ENCODE peak calls at places on chromosomes 6 and 20, in eight cellular contexts. V is HCT116, R is GM23338, A is Panc1, I is HepG2, T is HL-60, W is K562, E is SK-N-SH. B is an unnamed sample.

GRCh38 chr6:130520235-130520634 is 154.4 kb downstream of the TMEM200A start:
- DNase-seq in W (no peak), V (no peak), E (no peak), T (no peak), A (no peak), I (no peak), R (no peak), B (no peak)

GRCh38 chr6:45756611-45757010 is 259.0 kb downstream of the CLIC5 start:
- DNase-seq in A (no peak), R (no peak), T (no peak), V (no peak), W (no peak), I (no peak), E (no peak), B (no peak)

GRCh38 chr6:25085761-25086160 is 150.0 kb upstream of the RIPOR2 start:
- DNase-seq in I (no peak), W (no peak), A (no peak), E (no peak), R (no peak), V (no peak), T (peak), B (no peak)

GRCh38 chr6:26250806-26251075 is 114.3 kb upstream of the BTN3A2 start:
- DNase-seq in V (no peak), W (no peak), I (no peak), T (no peak), R (no peak), A (no peak), E (no peak), B (no peak)

GRCh38 chr20:50815162-50815989 is 20.5 kb downstream of the BCAS4 start:
- DNase-seq in I (no peak), V (no peak), W (no peak), R (no peak), T (no peak), A (no peak), E (no peak), B (no peak)

GRCh38 chr6:168417660-168418059 is 23.3 kb upstream of the SMOC2 start:
- DNase-seq in V (no peak), I (no peak), E (no peak), R (no peak), W (no peak), A (no peak), T (no peak), B (no peak)

GRCh38 chr6:107578642-107579332 is 88.9 kb downstream of the SOBP start:
- DNase-seq in E (peak), T (no peak), R (peak), V (no peak), W (no peak), A (no peak), I (no peak), B (no peak)

GRCh38 chr20:13141541-13141940 is 79.5 kb upstream of the ISM1 start:
- DNase-seq in R (no peak), I (no peak), E (peak), A (no peak), V (no peak), W (no peak), T (no peak), B (no peak)

GRCh38 chr20:61647741-61648140 is 395.7 kb downstream of the CDH4 start:
- DNase-seq in I (no peak), A (no peak), R (no peak), E (no peak), T (no peak), W (no peak), V (no peak), B (no peak)

GRCh38 chr6:17018425-17018824 is 83.4 kb upstream of the STMND1 start:
- DNase-seq in I (no peak), V (no peak), A (no peak), R (no peak), T (no peak), W (no peak), E (no peak), B (no peak)

GRCh38 chr6:107667790-107668189 is 156.3 kb downstream of the SCML4 start:
- DNase-seq in W (no peak), A (no peak), E (no peak), V (no peak), R (no peak), T (no peak), I (no peak), B (no peak)

GRCh38 chr6:161963634-161964244 is 689.9 kb upstream of the AGPAT4 start:
- DNase-seq in A (no peak), E (no peak), W (no peak), I (no peak), R (peak), V (no peak), T (no peak), B (no peak)

GRCh38 chr20:51953731-51954340 is 151.5 kb upstream of the SALL4 start:
- DNase-seq in I (no peak), A (no peak), W (no peak), V (no peak), R (no peak), E (no peak), T (no peak), B (no peak)

GRCh38 chr6:78614961-78615360 is 252.4 kb upstream of the IRAK1BP1 start:
- DNase-seq in T (no peak), A (no peak), R (no peak), I (no peak), E (no peak), W (no peak), V (no peak), B (no peak)

GRCh38 chr20:24111858-24112257 is 123.3 kb upstream of the GGTLC1 start:
- DNase-seq in W (no peak), T (no peak), R (no peak), V (no peak), E (no peak), I (no peak), A (no peak), B (no peak)

GRCh38 chr6:121055572-121056163 is 278.6 kb downstream of the TBC1D32 start:
- DNase-seq in E (peak), T (peak), I (peak), W (peak), V (peak), R (peak), A (peak), B (peak)

GRCh38 chr20:39853664-39854063 is 835.4 kb downstream of the MAFB start:
- DNase-seq in V (no peak), I (no peak), W (no peak), E (no peak), T (no peak), R (peak), A (no peak), B (no peak)

GRCh38 chr6:4135665-4136353 is 434 bp upstream of the ECI2 start:
- DNase-seq in R (peak), A (no peak), I (peak), E (peak), W (peak), T (peak), V (peak), B (peak)

GRCh38 chr20:6562111-6562510 is 205.4 kb upstream of the BMP2 start:
- DNase-seq in T (no peak), A (peak), W (no peak), V (no peak), E (no peak), R (no peak), I (no peak), B (no peak)
- TF ChIP-seq REST in T (no peak), A (no peak), W (no peak), V (no peak), E (no peak), R (no peak), I (no peak), B (no peak)

GRCh38 chr6:122839477-122839876 is 50.4 kb downstream of the SMPDL3A start:
- DNase-seq in A (peak), R (peak), V (peak), I (peak), T (peak), E (peak), W (peak), B (peak)

GRCh38 chr6:122833229-122833556 is 44.1 kb downstream of the SMPDL3A start:
- DNase-seq in R (peak), W (no peak), V (no peak), I (no peak), E (no peak), T (no peak), A (no peak), B (no peak)

GRCh38 chr6:122839906-122840305 is 50.8 kb downstream of the SMPDL3A start:
- DNase-seq in T (no peak), E (no peak), I (no peak), R (no peak), V (no peak), W (no peak), A (no peak), B (no peak)

GRCh38 chr6:122832515-122833228 is 43.6 kb downstream of the SMPDL3A start:
- DNase-seq in W (no peak), V (no peak), R (no peak), T (no peak), E (no peak), A (no peak), I (no peak), B (no peak)

GRCh38 chr6:122838060-122838780 is 49.2 kb downstream of the SMPDL3A start:
- DNase-seq in I (peak), T (no peak), W (peak), R (peak), A (peak), V (no peak), E (peak), B (peak)
- TF ChIP-seq REST in I (no peak), T (no peak), W (no peak), R (no peak), A (no peak), V (no peak), E (no peak), B (no peak)

GRCh38 chr6:9485992-9486391 is 928.9 kb downstream of the TFAP2A start:
- DNase-seq in W (no peak), V (no peak), A (no peak), T (no peak), R (no peak), I (no peak), E (no peak), B (no peak)

GRCh38 chr6:9482030-9482731 is 932.7 kb downstream of the TFAP2A start:
- DNase-seq in E (no peak), T (no peak), R (peak), W (no peak), V (peak), A (peak), I (no peak), B (peak)

GRCh38 chr6:9484091-9484490 is 930.8 kb downstream of the TFAP2A start:
- DNase-seq in I (no peak), V (no peak), E (no peak), A (no peak), R (no peak), T (no peak), W (no peak), B (no peak)

GRCh38 chr6:9487128-9487527 is 927.7 kb downstream of the TFAP2A start:
- DNase-seq in T (no peak), I (no peak), W (no peak), E (no peak), V (no peak), R (no peak), A (no peak), B (no peak)

DNA sequence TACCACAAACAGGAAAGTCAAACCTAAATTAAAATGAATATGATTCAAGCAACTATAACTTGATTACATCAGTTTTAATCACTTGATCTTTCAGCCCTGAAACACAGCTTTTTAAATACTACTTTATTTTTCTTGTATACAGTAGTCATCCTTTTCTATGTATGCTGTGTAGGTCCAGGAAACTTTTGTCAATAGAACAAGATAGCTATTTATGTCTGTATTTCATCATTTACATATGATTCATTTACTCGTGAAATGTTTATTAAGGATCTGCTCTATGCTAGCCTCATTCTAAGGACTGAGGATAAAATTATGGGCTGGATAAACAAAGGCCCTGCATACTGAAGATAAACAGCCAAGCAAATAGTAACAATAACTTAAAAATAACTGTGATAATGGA is 930.2 kb downstream of the TFAP2A start:
- DNase-seq in V (no peak), A (no peak), W (no peak), T (no peak), I (no peak), E (no peak), R (no peak), B (no peak)
- TF ChIP-seq REST in V (no peak), A (no peak), W (no peak), T (no peak), I (no peak), E (no peak), R (no peak), B (no peak)

GRCh38 chr6:49327575-49327974 is 135.5 kb downstream of the MMUT start:
- DNase-seq in E (no peak), T (no peak), R (no peak), V (no peak), I (no peak), W (no peak), A (no peak), B (no peak)

GRCh38 chr6:49328051-49328450 is 135.0 kb downstream of the MMUT start:
- DNase-seq in A (no peak), T (no peak), W (no peak), R (no peak), V (no peak), I (no peak), E (peak), B (no peak)

GRCh38 chr6:49325901-49326300 is 137.2 kb downstream of the MMUT start:
- DNase-seq in R (no peak), T (no peak), W (no peak), V (no peak), I (no peak), E (no peak), A (no peak), B (no peak)

GRCh38 chr6:49327005-49327404 is 136.0 kb downstream of the MMUT start:
- DNase-seq in V (no peak), E (no peak), T (no peak), I (no peak), A (peak), W (no peak), R (no peak), B (no peak)

DNA sequence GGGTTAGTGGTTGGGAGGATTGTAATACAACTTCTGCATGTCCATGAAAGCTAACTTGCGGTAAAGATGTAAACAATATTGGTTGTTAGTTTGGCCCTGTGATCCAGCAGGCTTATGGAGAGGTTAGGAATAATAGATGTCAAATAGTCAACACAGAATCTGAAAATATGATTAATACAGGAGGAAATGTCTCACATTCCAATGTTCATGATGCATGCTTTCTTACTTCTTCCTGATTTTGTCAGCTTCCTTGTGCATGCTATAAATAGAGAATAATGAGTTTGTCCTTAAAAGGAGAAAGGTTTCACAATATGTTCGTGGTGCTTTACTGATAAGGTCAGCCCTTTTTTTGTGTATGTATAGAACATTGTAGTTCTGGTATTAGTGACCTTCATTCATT is 136.7 kb downstream of the MMUT start:
- DNase-seq in E (no peak), V (no peak), R (no peak), A (peak), T (no peak), I (no peak), W (no peak), B (peak)
- TF ChIP-seq REST in E (no peak), V (no peak), R (no peak), A (no peak), T (no peak), I (no peak), W (no peak), B (no peak)

DNA sequence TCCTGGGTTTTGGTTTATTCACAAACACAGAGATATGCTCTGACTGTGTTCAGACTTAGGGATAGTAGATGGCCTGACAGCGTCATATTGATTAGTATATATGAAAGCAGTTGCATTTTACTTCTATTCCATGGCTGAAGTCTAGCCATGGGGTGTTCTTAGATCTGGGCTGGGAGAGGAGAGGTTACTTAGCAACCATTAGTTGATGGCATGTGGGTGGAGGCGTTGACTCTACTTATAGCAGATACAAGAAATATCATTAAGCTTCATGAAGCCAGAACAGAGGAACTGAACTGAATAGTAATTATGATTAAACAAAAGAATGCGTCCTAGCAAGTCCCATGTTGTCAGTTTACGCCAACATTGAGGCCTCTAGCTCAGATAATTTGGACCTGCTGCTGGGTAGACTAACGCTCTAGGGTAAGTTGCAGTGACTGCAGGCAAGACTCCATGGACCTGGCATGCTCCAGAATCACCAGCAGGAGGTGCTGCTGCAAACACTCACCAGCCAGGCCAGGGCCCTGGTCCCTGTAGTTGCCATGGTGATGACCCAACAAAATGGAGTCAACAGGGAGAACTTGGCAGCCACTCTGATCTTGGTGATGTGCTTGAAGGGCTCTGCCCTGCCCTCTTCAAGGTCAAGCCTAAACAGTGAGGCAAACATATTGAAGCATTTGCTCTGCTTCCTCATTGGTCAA is 477.4 kb downstream of the PREX1 start:
- DNase-seq in R (peak), A (no peak), W (peak), V (no peak), I (peak), T (no peak), E (peak), B (peak)
- TF ChIP-seq REST in R (no peak), A (no peak), W (no peak), V (no peak), I (no peak), T (no peak), E (no peak), B (no peak)

B was measured in A549.